ENCODE peak calls at places on chromosomes 2 and 18, in five cellular contexts. D is A549; H is EH; Y is stimulated activated CD8-positive, alpha-beta memory T cell treated with anti-CD3 and anti-CD28 coated beads, Interleukin-4, amount 100 ng/mL, for 24 hours; M is head of caudate nucleus. U is an unnamed sample.

GRCh38 chr2:16664052-16664731 is 1.4 kb downstream of the CYRIA start:
- DNase-seq in M (peak), H (no peak), Y (no peak), D (peak), U (peak)

GRCh38 chr18:52000435-52000834 is 339.6 kb upstream of the DCC start:
- DNase-seq in H (no peak), M (no peak), D (no peak), Y (no peak), U (no peak)

GRCh38 chr2:33709986-33710385 is 110.9 kb upstream of the FAM98A start:
- DNase-seq in H (peak), D (no peak), Y (no peak), M (no peak), U (peak)

GRCh38 chr2:210356944-210357343 is 42.0 kb upstream of the MYL1 start:
- DNase-seq in D (no peak), Y (no peak), H (no peak), M (no peak), U (no peak)

GRCh38 chr2:100612388-100613000 is 49.7 kb downstream of the PDCL3 start:
- DNase-seq in D (no peak), M (no peak), H (no peak), Y (no peak), U (no peak)

GRCh38 chr2:232816656-232817055 is 40.3 kb upstream of the KCNJ13 start:
- DNase-seq in M (no peak), D (no peak), Y (no peak), H (no peak), U (no peak)

GRCh38 chr2:205733648-205734047 is 51.3 kb downstream of the NRP2 start:
- DNase-seq in H (no peak), D (no peak), Y (no peak), M (no peak), U (no peak)

GRCh38 chr18:70334728-70335329 is 46.0 kb downstream of the SOCS6 start:
- DNase-seq in D (peak), H (peak), M (no peak), Y (no peak), U (no peak)

GRCh38 chr18:304887-305529 is 37.2 kb upstream of the THOC1 start:
- DNase-seq in Y (no peak), D (no peak), H (no peak), M (no peak), U (no peak)

GRCh38 chr18:67301592-67301991 is 214.9 kb downstream of the DSEL start:
- DNase-seq in D (no peak), H (peak), M (no peak), Y (no peak), U (peak)